ENCODE peak calls at places on chromosome 1, in nine cellular contexts. F is CD8-positive, alpha-beta memory T cell; U is HEK293T; Z is adipocyte; P is CD4-positive, alpha-beta memory T cell; R is LoVo; B is NCI-H1436; C is NCI-H1105; L is head of caudate nucleus. H is an unnamed sample.

GRCh38 chr1:109783436-109783835 is 19.7 kb upstream of the EPS8L3 start:
- DNase-seq in F (no peak), U (no peak), Z (peak; percentile 57), P (no peak), R (peak; percentile 75), B (no peak), C (no peak), L (no peak), H (peak; percentile 87)

GRCh38 chr1:110106013-110106941 is 6.0 kb upstream of the UBL4B start:
- DNase-seq in F (peak; percentile 13), U (peak; percentile 94), Z (peak; percentile 85), P (peak; percentile 55), R (peak; percentile 74), B (peak; percentile 63), C (peak; percentile 37), L (peak; percentile 73), H (peak; percentile 65)

GRCh38 chr1:209505044-209505443 is 78.5 kb upstream of the CAMK1G start:
- DNase-seq in F (no peak), U (no peak), Z (no peak), P (no peak), R (no peak), B (no peak), C (no peak), L (no peak), H (no peak)

GRCh38 chr1:117610036-117610435 is 4.2 kb downstream of the TENT5C start:
- DNase-seq in F (no peak), U (no peak), Z (no peak), P (no peak), R (no peak), B (no peak), C (no peak), L (no peak), H (no peak)

GRCh38 chr1:204357551-204357950 is 2.2 kb downstream of the PLEKHA6 start:
- DNase-seq in F (no peak), U (no peak), Z (no peak), P (no peak), R (no peak), B (no peak), C (no peak), L (peak; percentile 69), H (no peak)

GRCh38 chr1:226627924-226628623 is 79.5 kb downstream of the STUM start:
- DNase-seq in F (no peak), U (no peak), Z (no peak), P (no peak), R (no peak), B (no peak), C (no peak), L (peak; percentile 2), H (no peak)

GRCh38 chr1:172641492-172641891 is 17.4 kb upstream of the FASLG start:
- DNase-seq in F (no peak), U (no peak), Z (no peak), P (no peak), R (no peak), B (no peak), C (no peak), L (no peak), H (no peak)

GRCh38 chr1:188652678-188653077 is 1823.9 kb downstream of the PLA2G4A start:
- DNase-seq in F (no peak), U (no peak), Z (peak; percentile 81), P (no peak), R (no peak), B (no peak), C (no peak), L (no peak), H (no peak)